ENCODE peak calls at places on chromosomes 2 and 18, in eight cellular contexts. W is breast epithelium; B is CD8-positive, alpha-beta T cell; S is tibial nerve; F is right lobe of liver; U is fibroblast of lung; G is GM23248; L is A673. E is an unnamed sample.

GRCh38 chr2:236107536-236107935 is 60.6 kb downstream of the GBX2 start:
- DNase-seq in W (no peak), B (no peak), S (no peak), F (peak; percentile 20), U (no peak), G (no peak), L (no peak), E (no peak)

GRCh38 chr2:167759531-167759930 is 487.9 kb downstream of the STK39 start:
- DNase-seq in W (no peak), B (no peak), S (no peak), F (no peak), U (no peak), G (no peak), L (no peak), E (no peak)

GRCh38 chr2:176931588-176932563 is 280.7 kb upstream of the HNRNPA3 start:
- DNase-seq in W (no peak), B (no peak), S (no peak), F (no peak), U (peak; percentile 22), G (peak; percentile 30), L (peak; percentile 90), E (no peak)

GRCh38 chr2:24926602-24927252 is 6.7 kb upstream of the ADCY3 start:
- DNase-seq in W (peak; percentile 40), B (no peak), S (peak; percentile 78), F (peak; percentile 51), U (peak; percentile 34), G (peak; percentile 79), L (no peak), E (peak; percentile 1)

GRCh38 chr2:122412360-122412759 is 656.9 kb downstream of the TSN start:
- DNase-seq in W (no peak), B (no peak), S (no peak), F (no peak), U (no peak), G (no peak), L (no peak), E (no peak)

GRCh38 chr2:26675651-26676255 is 16.8 kb upstream of the KCNK3 start:
- DNase-seq in W (no peak), B (no peak), S (no peak), F (peak; percentile 26), U (no peak), G (no peak), L (no peak), E (no peak)

GRCh38 chr2:155363349-155363888 is 664.9 kb downstream of the KCNJ3 start:
- DNase-seq in W (no peak), B (no peak), S (no peak), F (no peak), U (no peak), G (no peak), L (no peak), E (no peak)

GRCh38 chr2:237618449-237618848 is 8.9 kb upstream of the LRRFIP1 start:
- DNase-seq in W (no peak), B (no peak), S (no peak), F (no peak), U (peak; percentile 80), G (peak; percentile 83), L (no peak), E (no peak)

GRCh38 chr2:47008381-47009280 is 93.0 kb upstream of the MCFD2 start:
- DNase-seq in W (no peak), B (no peak), S (no peak), F (no peak), U (peak; percentile 86), G (peak; percentile 42), L (peak; percentile 22), E (no peak)

GRCh38 chr2:55493220-55493619 is 26.3 kb upstream of the CFAP36 start:
- DNase-seq in W (no peak), B (no peak), S (no peak), F (no peak), U (peak; percentile 18), G (peak; percentile 21), L (no peak), E (no peak)

GRCh38 chr2:5125017-5125730 is 567.0 kb upstream of the SOX11 start:
- DNase-seq in W (no peak), B (no peak), S (no peak), F (no peak), U (no peak), G (no peak), L (no peak), E (no peak)

GRCh38 chr2:97664636-97664970 is 759 bp upstream of the ACTR1B start:
- DNase-seq in W (no peak), B (no peak), S (no peak), F (no peak), U (no peak), G (peak; percentile 70), L (peak; percentile 66), E (no peak)

GRCh38 chr18:61606068-61606660 is 272.9 kb downstream of the CDH20 start:
- DNase-seq in W (peak; percentile 22), B (no peak), S (peak; percentile 6), F (no peak), U (peak; percentile 47), G (peak; percentile 71), L (peak; percentile 93), E (no peak)

GRCh38 chr2:226652388-226652787 is 147.2 kb downstream of the IRS1 start:
- DNase-seq in W (no peak), B (no peak), S (no peak), F (no peak), U (peak; percentile 95), G (peak; percentile 88), L (no peak), E (no peak)

GRCh38 chr2:140355481-140356090 is 1575.4 kb upstream of the NXPH2 start:
- DNase-seq in W (no peak), B (no peak), S (no peak), F (no peak), U (no peak), G (no peak), L (no peak), E (no peak)

GRCh38 chr2:25620077-25620476 is 53.3 kb downstream of the DTNB start:
- DNase-seq in W (no peak), B (no peak), S (no peak), F (no peak), U (no peak), G (no peak), L (no peak), E (no peak)

DNA sequence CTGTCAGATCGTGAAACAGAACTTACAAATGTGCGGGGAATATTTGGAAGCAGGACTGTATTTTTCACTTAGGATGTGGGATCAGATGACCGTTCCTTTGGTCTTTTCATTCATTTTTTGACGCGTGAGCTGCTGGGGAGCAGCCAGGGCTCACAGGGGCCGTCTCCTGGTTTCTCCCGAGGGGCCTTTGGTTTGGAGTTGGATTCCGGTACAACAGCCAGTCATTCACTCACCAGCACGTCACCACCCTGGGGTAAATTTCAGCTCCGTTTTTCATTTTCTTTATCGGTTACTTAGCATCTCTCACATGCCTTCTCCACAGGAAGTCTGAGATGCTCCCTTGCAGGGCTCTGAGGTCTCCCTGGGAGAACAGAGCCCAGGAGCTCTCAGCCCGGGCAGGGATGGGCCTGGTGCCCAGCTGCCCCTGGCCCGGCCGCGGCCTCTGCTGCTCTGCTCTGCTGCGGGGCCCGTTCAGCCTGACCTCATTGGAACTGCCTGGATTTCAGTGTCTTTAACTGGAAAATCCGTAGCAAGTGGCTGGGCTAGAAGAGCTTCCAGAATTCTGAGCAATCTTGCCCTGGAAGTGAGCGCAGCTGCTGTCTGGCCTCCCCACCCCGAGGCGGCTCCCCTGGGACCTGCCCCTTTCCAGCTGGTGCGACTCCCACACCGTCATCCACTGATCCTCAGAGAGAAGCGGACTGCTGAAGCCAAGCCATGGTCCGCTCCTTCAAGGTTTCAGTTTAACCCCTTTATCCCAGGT is 335.6 kb downstream of the EIPR1 start:
- DNase-seq in W (no peak), B (peak; percentile 29), S (no peak), F (no peak), U (no peak), G (no peak), L (no peak), E (no peak)
- H3K9me3 ChIP-seq in W (no peaks in the 10 kb centered on the region), B (no peaks in the 10 kb centered on the region), S (no peaks in the 10 kb centered on the region), F (no peaks in the 10 kb centered on the region), U (peaks cover 2% of the 10 kb centered on the region), G (no peaks in the 10 kb centered on the region), L (no peaks in the 10 kb centered on the region), E (no peaks in the 10 kb centered on the region)

GRCh38 chr18:39841133-39842041 is 2113.6 kb upstream of the PIK3C3 start:
- DNase-seq in W (peak; percentile 24), B (no peak), S (peak; percentile 5), F (peak; percentile 56), U (peak; percentile 86), G (peak; percentile 79), L (peak; percentile 87), E (no peak)
- H3K27ac ChIP-seq in W (no peak overlapping the region), B (no peak overlapping the region), S (no peak overlapping the region), F (no peak overlapping the region), U (no peak overlapping the region), G (no peak overlapping the region), L (no peak overlapping the region), E (no peak overlapping the region)

GRCh38 chr2:15539999-15540398 is 21.1 kb downstream of the NBAS start:
- DNase-seq in W (no peak), B (no peak), S (no peak), F (no peak), U (no peak), G (no peak), L (no peak), E (no peak)

GRCh38 chr2:15546297-15547098 is 14.6 kb downstream of the NBAS start:
- DNase-seq in W (no peak), B (no peak), S (no peak), F (no peak), U (no peak), G (no peak), L (no peak), E (no peak)

GRCh38 chr2:15543541-15543940 is 17.6 kb downstream of the NBAS start:
- DNase-seq in W (no peak), B (no peak), S (no peak), F (no peak), U (no peak), G (no peak), L (no peak), E (no peak)

GRCh38 chr2:15544227-15544626 is 16.9 kb downstream of the NBAS start:
- DNase-seq in W (no peak), B (no peak), S (no peak), F (no peak), U (no peak), G (no peak), L (no peak), E (no peak)

DNA sequence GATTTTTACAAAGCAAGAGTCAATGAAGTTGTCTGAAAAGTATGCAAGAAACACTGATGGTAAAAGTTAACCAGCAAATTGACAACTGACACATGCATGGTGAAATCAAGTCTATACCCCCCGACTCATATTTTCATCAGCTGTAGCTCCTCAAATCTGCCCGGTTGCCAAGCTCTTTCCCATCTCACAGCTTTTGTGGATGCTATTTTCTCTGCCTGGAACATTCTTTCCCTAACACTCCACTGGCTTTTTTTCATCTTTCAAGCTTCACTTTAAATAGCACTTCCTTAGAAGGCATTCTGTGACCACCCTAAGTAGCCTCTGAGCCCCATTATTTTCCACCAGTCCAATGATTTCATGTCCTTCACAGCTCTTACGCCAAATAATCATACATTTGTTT is 18.1 kb downstream of the NBAS start:
- DNase-seq in W (no peak), B (no peak), S (no peak), F (no peak), U (no peak), G (no peak), L (no peak), E (no peak)
- H3K9me3 ChIP-seq in W (no peaks in the 10 kb centered on the region), B (no peaks in the 10 kb centered on the region), S (no peaks in the 10 kb centered on the region), F (no peaks in the 10 kb centered on the region), U (no peaks in the 10 kb centered on the region), G (no peaks in the 10 kb centered on the region), L (no peaks in the 10 kb centered on the region), E (no peaks in the 10 kb centered on the region)

DNA sequence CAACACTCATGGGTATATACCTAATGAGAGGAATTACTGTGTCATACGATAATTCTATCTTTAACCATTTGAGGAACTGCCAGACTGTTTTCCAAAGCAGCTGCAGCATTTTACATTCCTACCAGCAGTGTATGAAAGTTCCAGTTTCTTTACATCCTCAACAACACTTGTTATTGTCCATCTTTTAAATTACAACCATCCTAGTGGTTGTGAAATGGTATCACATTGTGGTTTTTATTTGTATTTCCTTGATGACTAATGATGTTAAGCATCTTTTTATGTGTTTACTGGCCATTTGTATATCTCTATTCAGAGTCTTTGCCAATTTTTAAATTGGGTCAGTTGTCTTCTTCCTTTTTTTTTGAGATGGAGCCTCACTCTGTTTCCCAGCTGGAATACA is 4.0 kb upstream of the CKAP2L start:
- DNase-seq in W (no peak), B (no peak), S (no peak), F (no peak), U (peak; percentile 29), G (peak; percentile 44), L (no peak), E (no peak)
- H3K27ac ChIP-seq in W (no peak overlapping the region), B (no peak overlapping the region), S (no peak overlapping the region), F (peak overlapping the region; percentile 39), U (no peak overlapping the region), G (no peak overlapping the region), L (no peak overlapping the region), E (no peak overlapping the region)